ENCODE peak calls at places on chromosomes 4 and X, in six cellular contexts. U, M, Y, F, V and Q are unnamed samples.

GRCh38 chrX:15751160-15751819 is 13.2 kb downstream of the CA5B start:
- DNase-seq in U (no peak), M (peak; percentile 39), Y (no peak), F (no peak), V (no peak), Q (no peak)

GRCh38 chr4:137343221-137343620 is 189.1 kb downstream of the PCDH18 start:
- DNase-seq in V (no peak), U (no peak), F (no peak), M (peak; percentile 62), Y (peak; percentile 75), Q (no peak)

GRCh38 chrX:56987741-56988140 is 7.6 kb downstream of the SPIN3 start:
- DNase-seq in M (no peak), V (no peak), U (no peak), F (no peak), Y (no peak), Q (no peak)

GRCh38 chr4:32864713-32865351 is 2144.7 kb downstream of the PCDH7 start:
- DNase-seq in U (no peak), M (no peak), Y (no peak), F (no peak), V (no peak), Q (no peak)

GRCh38 chr4:23485793-23486192 is 404.1 kb downstream of the PPARGC1A start:
- DNase-seq in F (no peak), U (no peak), M (peak; percentile 40), V (no peak), Y (no peak), Q (no peak)

GRCh38 chr4:112515278-112516075 is 503 bp downstream of the NEUROG2 start:
- DNase-seq in Y (peak; percentile 41), F (peak; percentile 40), U (peak; percentile 13), M (peak; percentile 17), V (no peak), Q (peak; percentile 47)

GRCh38 chr4:153781280-153781679 is 7.6 kb downstream of the SFRP2 start:
- DNase-seq in V (no peak), M (no peak), Y (no peak), F (no peak), U (no peak), Q (no peak)

GRCh38 chr4:112604590-112604989 is 32.1 kb downstream of the ZGRF1 start:
- DNase-seq in M (peak; percentile 16), Y (peak; percentile 62), V (no peak), U (peak; percentile 16), F (peak; percentile 17), Q (peak; percentile 20)

GRCh38 chr4:173685761-173686260 is 155.8 kb upstream of the HAND2 start:
- DNase-seq in M (no peak), Y (peak; percentile 5), F (no peak), U (no peak), V (no peak), Q (no peak)

GRCh38 chr4:138616775-138617174 is 374.6 kb upstream of the SLC7A11 start:
- DNase-seq in V (no peak), F (no peak), U (no peak), Y (peak; percentile 73), M (peak; percentile 65), Q (no peak)

GRCh38 chr4:122591196-122591595 is 29.7 kb downstream of the IL21 start:
- DNase-seq in U (no peak), M (no peak), Y (no peak), V (no peak), F (no peak), Q (no peak)

GRCh38 chrX:18995216-18995615 is 11.3 kb upstream of the PHKA2 start:
- DNase-seq in F (no peak), V (no peak), M (peak; percentile 79), U (no peak), Y (peak; percentile 71), Q (no peak)

GRCh38 chrX:24426921-24427746 is 38.0 kb upstream of the PDK3 start:
- DNase-seq in Y (no peak), M (no peak), V (no peak), F (no peak), U (no peak), Q (no peak)

GRCh38 chrX:1391707-1392375 is at the start of gene SLC25A6:
- DNase-seq in V (peak; percentile 91), F (no peak), Y (peak; percentile 97), M (peak; percentile 86), U (no peak), Q (no peak)

GRCh38 chrX:1401611-1402430 is 9.9 kb upstream of the SLC25A6 start:
- DNase-seq in U (no peak), Y (no peak), M (no peak), V (no peak), F (no peak), Q (no peak)

GRCh38 chr4:160836431-160836830 is 1327.4 kb downstream of the FSTL5 start:
- DNase-seq in Y (no peak), F (no peak), U (no peak), M (no peak), V (no peak), Q (peak; percentile 9)

GRCh38 chr4:4866833-4867744 is 7.6 kb downstream of the MSX1 start:
- DNase-seq in M (no peak), F (peak; percentile 48), Y (no peak), V (no peak), U (no peak), Q (no peak)

GRCh38 chr4:150145090-150145949 is 67.1 kb downstream of the DCLK2 start:
- DNase-seq in Y (no peak), V (no peak), M (peak; percentile 68), U (no peak), F (no peak), Q (no peak)

GRCh38 chr4:8185280-8185679 is 13.8 kb upstream of the SH3TC1 start:
- DNase-seq in M (peak; percentile 85), V (no peak), U (no peak), Y (peak; percentile 92), F (no peak), Q (no peak)

GRCh38 chr4:104728380-104729122 is 233.9 kb upstream of the CXXC4 start:
- DNase-seq in Y (peak; percentile 92), V (no peak), F (no peak), U (no peak), M (peak; percentile 98), Q (no peak)

GRCh38 chr4:3369781-3370660 is 71.7 kb upstream of the HGFAC start:
- DNase-seq in V (no peak), M (peak; percentile 89), U (no peak), F (no peak), Y (peak; percentile 92), Q (no peak)

GRCh38 chr4:186149872-186150271 is 41.5 kb upstream of the CYP4V2 start:
- DNase-seq in Y (peak; percentile 13), M (no peak), F (no peak), V (no peak), U (no peak), Q (no peak)

GRCh38 chrX:108447303-108447702 is 7.7 kb downstream of the COL4A5 start:
- DNase-seq in U (no peak), Y (peak; percentile 66), M (peak; percentile 39), F (no peak), V (no peak), Q (no peak)

GRCh38 chr4:102196221-102196620 is 149.1 kb downstream of the SLC39A8 start:
- DNase-seq in M (peak; percentile 65), V (no peak), F (no peak), Y (peak; percentile 68), U (no peak), Q (no peak)